ENCODE peak calls at places on chromosomes 4 and X, in five cellular contexts. One of them, this sample, is unnamed.

GRCh38 chr4:97984545-97985131 is 158.6 kb downstream of the STPG2 start:
- DNase-seq in activated CD8-positive, alpha-beta memory T cell treated with anti-CD3 and anti-CD28 coated beads, Interleukin-2, amount 50 U/mL, for 4 hours: no peak
- DNase-seq in mesendoderm: peak; percentile 35
- DNase-seq in GM10248: no peak
- DNase-seq in HEK293T: no peak
- DNase-seq in this sample: no peak

GRCh38 chr4:71209161-71209560 is 129.7 kb upstream of the SLC4A4 start:
- DNase-seq in mesendoderm: peak; percentile 15
- DNase-seq in GM10248: no peak
- DNase-seq in HEK293T: no peak
- DNase-seq in activated CD8-positive, alpha-beta memory T cell treated with anti-CD3 and anti-CD28 coated beads, Interleukin-2, amount 50 U/mL, for 4 hours: no peak
- DNase-seq in this sample: no peak

GRCh38 chr4:7127591-7127990 is 59.7 kb upstream of the GRPEL1 start:
- DNase-seq in activated CD8-positive, alpha-beta memory T cell treated with anti-CD3 and anti-CD28 coated beads, Interleukin-2, amount 50 U/mL, for 4 hours: no peak
- DNase-seq in HEK293T: no peak
- DNase-seq in GM10248: no peak
- DNase-seq in mesendoderm: no peak
- DNase-seq in this sample: no peak

GRCh38 chr4:7867701-7868429 is 71.8 kb downstream of the AFAP1 start:
- DNase-seq in GM10248: no peak
- DNase-seq in activated CD8-positive, alpha-beta memory T cell treated with anti-CD3 and anti-CD28 coated beads, Interleukin-2, amount 50 U/mL, for 4 hours: no peak
- DNase-seq in mesendoderm: no peak
- DNase-seq in HEK293T: no peak
- DNase-seq in this sample: no peak

GRCh38 chrX:131609480-131609879 is 65.6 kb downstream of the OR13H1 start:
- DNase-seq in activated CD8-positive, alpha-beta memory T cell treated with anti-CD3 and anti-CD28 coated beads, Interleukin-2, amount 50 U/mL, for 4 hours: no peak
- DNase-seq in HEK293T: no peak
- DNase-seq in GM10248: no peak
- DNase-seq in mesendoderm: peak; percentile 2
- DNase-seq in this sample: no peak

GRCh38 chr4:109164011-109164410 is 138.4 kb downstream of the COL25A1 start:
- DNase-seq in GM10248: no peak
- DNase-seq in HEK293T: no peak
- DNase-seq in mesendoderm: peak; percentile 81
- DNase-seq in activated CD8-positive, alpha-beta memory T cell treated with anti-CD3 and anti-CD28 coated beads, Interleukin-2, amount 50 U/mL, for 4 hours: no peak
- DNase-seq in this sample: no peak

GRCh38 chr4:181330654-181331595 is 912.3 kb upstream of the TENM3 start:
- DNase-seq in mesendoderm: no peak
- DNase-seq in activated CD8-positive, alpha-beta memory T cell treated with anti-CD3 and anti-CD28 coated beads, Interleukin-2, amount 50 U/mL, for 4 hours: no peak
- DNase-seq in GM10248: no peak
- DNase-seq in HEK293T: no peak
- DNase-seq in this sample: no peak

GRCh38 chr4:145012841-145013240 is 85.2 kb downstream of the ANAPC10 start:
- DNase-seq in GM10248: no peak
- DNase-seq in activated CD8-positive, alpha-beta memory T cell treated with anti-CD3 and anti-CD28 coated beads, Interleukin-2, amount 50 U/mL, for 4 hours: no peak
- DNase-seq in mesendoderm: peak; percentile 22
- DNase-seq in HEK293T: no peak
- DNase-seq in this sample: peak; percentile 3

GRCh38 chr4:89303177-89303576 is 4.4 kb downstream of the GPRIN3 start:
- DNase-seq in mesendoderm: no peak
- DNase-seq in GM10248: no peak
- DNase-seq in HEK293T: peak; percentile 28
- DNase-seq in activated CD8-positive, alpha-beta memory T cell treated with anti-CD3 and anti-CD28 coated beads, Interleukin-2, amount 50 U/mL, for 4 hours: peak; percentile 36
- DNase-seq in this sample: peak; percentile 89

GRCh38 chr4:11843340-11843739 is 414.6 kb upstream of the HS3ST1 start:
- DNase-seq in activated CD8-positive, alpha-beta memory T cell treated with anti-CD3 and anti-CD28 coated beads, Interleukin-2, amount 50 U/mL, for 4 hours: no peak
- DNase-seq in HEK293T: no peak
- DNase-seq in mesendoderm: no peak
- DNase-seq in GM10248: no peak
- DNase-seq in this sample: no peak

GRCh38 chr4:4990857-4991540 is 28.3 kb downstream of the CYTL1 start:
- DNase-seq in HEK293T: no peak
- DNase-seq in activated CD8-positive, alpha-beta memory T cell treated with anti-CD3 and anti-CD28 coated beads, Interleukin-2, amount 50 U/mL, for 4 hours: no peak
- DNase-seq in GM10248: no peak
- DNase-seq in mesendoderm: no peak
- DNase-seq in this sample: no peak

GRCh38 chr4:27662426-27662825 is 801.8 kb downstream of the STIM2 start:
- DNase-seq in mesendoderm: no peak
- DNase-seq in HEK293T: no peak
- DNase-seq in activated CD8-positive, alpha-beta memory T cell treated with anti-CD3 and anti-CD28 coated beads, Interleukin-2, amount 50 U/mL, for 4 hours: no peak
- DNase-seq in GM10248: no peak
- DNase-seq in this sample: no peak

GRCh38 chr4:32748498-32748897 is 2028.3 kb downstream of the PCDH7 start:
- DNase-seq in mesendoderm: peak; percentile 1
- DNase-seq in HEK293T: no peak
- DNase-seq in activated CD8-positive, alpha-beta memory T cell treated with anti-CD3 and anti-CD28 coated beads, Interleukin-2, amount 50 U/mL, for 4 hours: no peak
- DNase-seq in GM10248: no peak
- DNase-seq in this sample: no peak

GRCh38 chr4:80475781-80476180 is 140.3 kb downstream of the CFAP299 start:
- DNase-seq in mesendoderm: no peak
- DNase-seq in GM10248: no peak
- DNase-seq in HEK293T: no peak
- DNase-seq in activated CD8-positive, alpha-beta memory T cell treated with anti-CD3 and anti-CD28 coated beads, Interleukin-2, amount 50 U/mL, for 4 hours: no peak
- DNase-seq in this sample: no peak

GRCh38 chrX:39726810-39727209 is 370.9 kb downstream of the BCOR start:
- DNase-seq in mesendoderm: peak; percentile 37
- DNase-seq in HEK293T: no peak
- DNase-seq in activated CD8-positive, alpha-beta memory T cell treated with anti-CD3 and anti-CD28 coated beads, Interleukin-2, amount 50 U/mL, for 4 hours: no peak
- DNase-seq in GM10248: no peak
- DNase-seq in this sample: no peak

GRCh38 chr4:109730294-109731051 is 603 bp upstream of the PLA2G12A start:
- DNase-seq in mesendoderm: peak; percentile 77
- DNase-seq in HEK293T: peak; percentile 52
- DNase-seq in activated CD8-positive, alpha-beta memory T cell treated with anti-CD3 and anti-CD28 coated beads, Interleukin-2, amount 50 U/mL, for 4 hours: no peak
- DNase-seq in GM10248: no peak
- DNase-seq in this sample: peak; percentile 70

GRCh38 chr4:130099159-130099558 is 1003.2 kb downstream of the C4orf33 start:
- DNase-seq in HEK293T: no peak
- DNase-seq in GM10248: no peak
- DNase-seq in activated CD8-positive, alpha-beta memory T cell treated with anti-CD3 and anti-CD28 coated beads, Interleukin-2, amount 50 U/mL, for 4 hours: no peak
- DNase-seq in mesendoderm: no peak
- DNase-seq in this sample: peak; percentile 7

GRCh38 chr4:129526812-129527211 is 430.9 kb downstream of the C4orf33 start:
- DNase-seq in HEK293T: no peak
- DNase-seq in mesendoderm: peak; percentile 15
- DNase-seq in activated CD8-positive, alpha-beta memory T cell treated with anti-CD3 and anti-CD28 coated beads, Interleukin-2, amount 50 U/mL, for 4 hours: no peak
- DNase-seq in GM10248: no peak
- DNase-seq in this sample: no peak

GRCh38 chr4:5734841-5735240 is 23.8 kb downstream of the EVC start:
- DNase-seq in HEK293T: no peak
- DNase-seq in GM10248: peak; percentile 5
- DNase-seq in mesendoderm: no peak
- DNase-seq in activated CD8-positive, alpha-beta memory T cell treated with anti-CD3 and anti-CD28 coated beads, Interleukin-2, amount 50 U/mL, for 4 hours: no peak
- DNase-seq in this sample: no peak

GRCh38 chrX:70494441-70494840 is 49.8 kb downstream of the DLG3 start:
- DNase-seq in GM10248: no peak
- DNase-seq in HEK293T: no peak
- DNase-seq in mesendoderm: no peak
- DNase-seq in activated CD8-positive, alpha-beta memory T cell treated with anti-CD3 and anti-CD28 coated beads, Interleukin-2, amount 50 U/mL, for 4 hours: no peak
- DNase-seq in this sample: no peak

GRCh38 chr4:159291176-159291575 is 188.3 kb downstream of the RAPGEF2 start:
- DNase-seq in mesendoderm: no peak
- DNase-seq in activated CD8-positive, alpha-beta memory T cell treated with anti-CD3 and anti-CD28 coated beads, Interleukin-2, amount 50 U/mL, for 4 hours: no peak
- DNase-seq in GM10248: no peak
- DNase-seq in HEK293T: no peak
- DNase-seq in this sample: no peak

GRCh38 chr4:58225460-58225859 is 1115.3 kb upstream of the IGFBP7 start:
- DNase-seq in activated CD8-positive, alpha-beta memory T cell treated with anti-CD3 and anti-CD28 coated beads, Interleukin-2, amount 50 U/mL, for 4 hours: no peak
- DNase-seq in mesendoderm: peak; percentile 58
- DNase-seq in GM10248: no peak
- DNase-seq in HEK293T: no peak
- DNase-seq in this sample: no peak

GRCh38 chr4:57424231-57424897 is 314.2 kb upstream of the IGFBP7 start:
- DNase-seq in activated CD8-positive, alpha-beta memory T cell treated with anti-CD3 and anti-CD28 coated beads, Interleukin-2, amount 50 U/mL, for 4 hours: no peak
- DNase-seq in HEK293T: no peak
- DNase-seq in GM10248: no peak
- DNase-seq in mesendoderm: peak; percentile 71
- DNase-seq in this sample: no peak

GRCh38 chr4:27096142-27096824 is 235.6 kb downstream of the STIM2 start:
- DNase-seq in GM10248: no peak
- DNase-seq in activated CD8-positive, alpha-beta memory T cell treated with anti-CD3 and anti-CD28 coated beads, Interleukin-2, amount 50 U/mL, for 4 hours: no peak
- DNase-seq in HEK293T: no peak
- DNase-seq in mesendoderm: peak; percentile 29
- DNase-seq in this sample: no peak